ENCODE peak calls at places on chromosomes 7 and 10, in four cellular contexts. T, M, J and Z are unnamed samples.

GRCh38 chr10:127148933-127149220 is 47.5 kb downstream of the INSYN2A start:
- DNase-seq in T (no peak), J (no peak), M (peak; percentile 62), Z (no peak)

GRCh38 chr7:88377421-88377820 is 70.7 kb upstream of the STEAP4 start:
- DNase-seq in T (no peak), M (no peak), J (no peak), Z (no peak)

GRCh38 chr10:27242951-27243551 is 2.5 kb upstream of the ACBD5 start:
- DNase-seq in J (peak; percentile 54), M (peak; percentile 38), T (peak; percentile 68), Z (no peak)

GRCh38 chr10:98256692-98257091 is 11.3 kb downstream of the LOXL4 start:
- DNase-seq in J (no peak), M (no peak), T (no peak), Z (no peak)

GRCh38 chr10:100748251-100749058 is 3.1 kb downstream of the PAX2 start:
- DNase-seq in M (no peak), J (no peak), T (no peak), Z (no peak)

GRCh38 chr7:88396295-88396947 is 89.7 kb upstream of the STEAP4 start:
- DNase-seq in M (no peak), J (no peak), T (no peak), Z (no peak)

GRCh38 chr10:95454940-95455339 is 106.2 kb downstream of the SORBS1 start:
- DNase-seq in T (no peak), J (no peak), M (no peak), Z (no peak)

GRCh38 chr10:89278034-89278535 is 23.8 kb upstream of the IFIT2 start:
- DNase-seq in M (peak; percentile 96), T (no peak), J (no peak), Z (peak; percentile 36)

GRCh38 chr10:113415246-113415645 is 137.6 kb upstream of the HABP2 start:
- DNase-seq in M (no peak), T (no peak), J (no peak), Z (no peak)

GRCh38 chr10:109966961-109967738 is 40.6 kb upstream of the ADD3 start:
- DNase-seq in T (no peak), M (peak; percentile 68), J (no peak), Z (no peak)

GRCh38 chr10:124315599-124316270 is 103.0 kb downstream of the OAT start:
- DNase-seq in M (peak; percentile 56), J (no peak), T (no peak), Z (no peak)

GRCh38 chr7:30906014-30906413 is 5.6 kb upstream of the AQP1 start:
- DNase-seq in J (no peak), M (no peak), T (no peak), Z (no peak)

GRCh38 chr10:125159932-125160855 is at the start of gene CTBP2:
- DNase-seq in T (no peak), J (no peak), M (no peak), Z (no peak)

GRCh38 chr10:69069090-69070042 is 18.5 kb upstream of the SRGN start:
- DNase-seq in T (no peak), J (no peak), M (no peak), Z (no peak)

GRCh38 chr10:19713800-19714525 is 102.3 kb upstream of the PLXDC2 start:
- DNase-seq in T (no peak), M (no peak), J (no peak), Z (no peak)

GRCh38 chr7:30038182-30038980 is 10.2 kb downstream of the PLEKHA8 start:
- DNase-seq in T (no peak), M (no peak), J (no peak), Z (no peak)

GRCh38 chr7:100449190-100449795 is 13.0 kb upstream of the PPP1R35 start:
- DNase-seq in M (no peak), T (no peak), J (no peak), Z (no peak)

GRCh38 chr7:132116369-132116768 is 459.9 kb downstream of the PLXNA4 start:
- DNase-seq in M (no peak), J (no peak), T (no peak), Z (no peak)

GRCh38 chr10:15775513-15775912 is 55.8 kb upstream of the ITGA8 start:
- DNase-seq in M (peak; percentile 77), J (no peak), T (no peak), Z (no peak)

GRCh38 chr10:26217396-26218105 is 977 bp downstream of the GAD2 start:
- DNase-seq in J (no peak), T (no peak), M (no peak), Z (no peak)

GRCh38 chr7:30260246-30260768 is 24.1 kb upstream of the ZNRF2 start:
- DNase-seq in J (no peak), T (no peak), M (no peak), Z (no peak)

GRCh38 chr7:157569967-157570366 is 233.2 kb downstream of the DNAJB6 start:
- DNase-seq in J (no peak), M (no peak), T (no peak), Z (no peak)

GRCh38 chr10:128028508-128029279 is 97.5 kb downstream of the MKI67 start:
- DNase-seq in M (no peak), J (no peak), T (no peak), Z (no peak)

GRCh38 chr10:75929630-75930161 is 498.3 kb downstream of the LRMDA start:
- DNase-seq in J (no peak), M (no peak), T (no peak), Z (no peak)